ENCODE peak calls at places on chromosomes 7 and 10, in five cellular contexts. N, R, L, P and M are unnamed samples.

GRCh38 chr10:30581779-30582380 is 47.7 kb downstream of the LYZL2 start:
- DNase-seq in L (peak), N (no peak), R (peak), P (no peak), M (peak)

GRCh38 chr10:100968839-100969174 is 497 bp upstream of the SEMA4G start:
- DNase-seq in N (no peak), P (no peak), L (no peak), R (no peak), M (no peak)

GRCh38 chr7:151616443-151617213 is 96.9 kb upstream of the RHEB start:
- DNase-seq in L (no peak), P (no peak), R (no peak), N (no peak), M (no peak)

GRCh38 chr10:4902571-4903011 is 60.6 kb upstream of the AKR1C1 start:
- DNase-seq in R (peak), P (no peak), N (no peak), L (no peak), M (peak)

GRCh38 chr10:119333146-119333792 is 125.9 kb downstream of the GRK5 start:
- DNase-seq in L (no peak), R (no peak), N (no peak), P (no peak), M (no peak)

GRCh38 chr10:72802291-72803118 is 91.0 kb upstream of the OIT3 start:
- DNase-seq in R (no peak), P (no peak), N (no peak), L (peak), M (peak)

GRCh38 chr7:34107306-34107705 is 202.0 kb downstream of the BMPER start:
- DNase-seq in R (no peak), N (no peak), P (peak), L (no peak), M (no peak)

GRCh38 chr10:73744690-73744994 is 470 bp downstream of the SEC24C start:
- DNase-seq in R (peak), L (no peak), P (no peak), N (peak), M (peak)

GRCh38 chr10:87816842-87817178 is 1.2 kb downstream of the ATAD1 start:
- DNase-seq in R (no peak), P (no peak), L (no peak), N (no peak), M (no peak)

GRCh38 chr10:111100198-111100597 is 23.4 kb downstream of the ADRA2A start:
- DNase-seq in N (no peak), R (no peak), P (no peak), L (no peak), M (no peak)

GRCh38 chr7:73921623-73922528 is 60.9 kb downstream of the TMEM270 start:
- DNase-seq in N (no peak), L (no peak), R (no peak), P (no peak), M (no peak)

GRCh38 chr7:81692146-81692905 is 77.5 kb downstream of the HGF start:
- DNase-seq in L (no peak), P (no peak), R (no peak), N (no peak), M (no peak)

GRCh38 chr7:155457544-155458316 is at the start of gene EN2:
- DNase-seq in L (peak), P (no peak), R (no peak), N (no peak), M (no peak)

GRCh38 chr7:107559864-107560263 is 3.9 kb downstream of the COG5 start:
- DNase-seq in N (no peak), R (no peak), P (no peak), L (no peak), M (no peak)

GRCh38 chr7:2313450-2314208 is 612 bp downstream of the SNX8 start:
- DNase-seq in R (peak), P (peak), N (no peak), L (peak), M (peak)

GRCh38 chr10:31906039-31906438 is 22.6 kb downstream of the ARHGAP12 start:
- DNase-seq in P (no peak), N (no peak), L (no peak), R (no peak), M (no peak)

GRCh38 chr10:120283093-120283492 is 173.9 kb upstream of the PLPP4 start:
- DNase-seq in L (no peak), R (no peak), P (no peak), N (no peak), M (no peak)

GRCh38 chr7:70949862-70950261 is 182.1 kb upstream of the GALNT17 start:
- DNase-seq in P (no peak), N (no peak), R (no peak), L (no peak), M (no peak)

GRCh38 chr7:2209146-2209960 is 23.4 kb downstream of the MAD1L1 start:
- DNase-seq in N (peak), P (peak), R (peak), L (peak), M (peak)

GRCh38 chr10:88913157-88913556 is 33.1 kb downstream of the STAMBPL1 start:
- DNase-seq in N (no peak), L (no peak), R (peak), P (no peak), M (no peak)

GRCh38 chr7:130673066-130673465 is 4.5 kb upstream of the COPG2 start:
- DNase-seq in L (no peak), R (no peak), N (no peak), P (no peak), M (no peak)

GRCh38 chr7:6183006-6183405 is 89.4 kb downstream of the CYTH3 start:
- DNase-seq in L (no peak), N (no peak), R (no peak), P (no peak), M (no peak)

GRCh38 chr7:129166745-129167144 is 21.7 kb upstream of the SMO start:
- DNase-seq in N (no peak), P (no peak), L (peak), R (no peak), M (peak)

GRCh38 chr7:102431617-102432298 is 1.6 kb upstream of the ORAI2 start:
- DNase-seq in P (no peak), L (peak), N (no peak), R (peak), M (peak)

GRCh38 chr7:44461387-44461786 is 29.1 kb downstream of the NUDCD3 start:
- DNase-seq in L (no peak), R (no peak), N (no peak), P (no peak), M (peak)

GRCh38 chr10:34585422-34586115 is 229.5 kb downstream of the PARD3 start:
- DNase-seq in P (no peak), R (no peak), N (no peak), L (no peak), M (no peak)

GRCh38 chr10:25797888-25798429 is 136.1 kb upstream of the MYO3A start:
- DNase-seq in P (no peak), L (no peak), N (no peak), R (no peak), M (no peak)

GRCh38 chr10:115049957-115050356 is 43.2 kb upstream of the ATRNL1 start:
- DNase-seq in R (no peak), P (no peak), N (no peak), L (no peak), M (no peak)

GRCh38 chr10:32004161-32004591 is 52.0 kb downstream of the KIF5B start:
- DNase-seq in R (peak), N (no peak), P (peak), L (no peak), M (no peak)

GRCh38 chr10:77505431-77506334 is 131.9 kb downstream of the KCNMA1 start:
- DNase-seq in R (no peak), N (no peak), P (no peak), L (no peak), M (no peak)

DNA sequence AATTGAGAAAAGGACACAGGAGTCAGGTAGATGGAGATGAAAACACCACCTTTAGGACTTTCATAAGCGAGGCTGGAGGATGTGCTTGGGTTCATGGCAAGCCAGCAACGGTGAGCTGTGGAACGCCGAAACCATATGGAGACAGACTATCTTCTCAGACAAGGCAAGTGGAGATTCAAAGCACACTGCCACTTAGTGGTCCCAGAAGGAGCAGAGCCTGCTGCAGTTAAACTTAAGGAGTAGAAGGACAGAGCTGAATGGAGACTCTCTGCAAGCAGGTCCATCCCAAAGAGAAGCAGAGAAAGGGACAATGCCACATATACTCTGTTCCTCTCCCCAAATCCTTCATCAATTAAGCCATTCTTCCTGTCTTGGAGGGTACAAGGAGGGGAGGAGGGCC is 236.3 kb upstream of the HABP2 start:
- DNase-seq in P (no peak), L (no peak), N (no peak), R (no peak), M (no peak)
- TF ChIP-seq CTCF in P (no peak), L (no peak), N (no peak), R (no peak), M (no peak)

GRCh38 chr7:100720320-100720644 is at the start of gene EPO:
- DNase-seq in N (no peak), P (no peak), R (no peak), L (no peak), M (no peak)

GRCh38 chr7:100722480-100723212 is 2.4 kb downstream of the EPO start:
- DNase-seq in N (no peak), P (no peak), R (peak), L (no peak), M (no peak)

GRCh38 chr7:100720645-100721504 is 607 bp downstream of the EPO start:
- DNase-seq in R (no peak), P (no peak), N (no peak), L (no peak), M (no peak)

GRCh38 chr7:100721505-100721812 is 1.2 kb downstream of the EPO start:
- DNase-seq in N (no peak), P (no peak), R (no peak), L (no peak), M (no peak)

DNA sequence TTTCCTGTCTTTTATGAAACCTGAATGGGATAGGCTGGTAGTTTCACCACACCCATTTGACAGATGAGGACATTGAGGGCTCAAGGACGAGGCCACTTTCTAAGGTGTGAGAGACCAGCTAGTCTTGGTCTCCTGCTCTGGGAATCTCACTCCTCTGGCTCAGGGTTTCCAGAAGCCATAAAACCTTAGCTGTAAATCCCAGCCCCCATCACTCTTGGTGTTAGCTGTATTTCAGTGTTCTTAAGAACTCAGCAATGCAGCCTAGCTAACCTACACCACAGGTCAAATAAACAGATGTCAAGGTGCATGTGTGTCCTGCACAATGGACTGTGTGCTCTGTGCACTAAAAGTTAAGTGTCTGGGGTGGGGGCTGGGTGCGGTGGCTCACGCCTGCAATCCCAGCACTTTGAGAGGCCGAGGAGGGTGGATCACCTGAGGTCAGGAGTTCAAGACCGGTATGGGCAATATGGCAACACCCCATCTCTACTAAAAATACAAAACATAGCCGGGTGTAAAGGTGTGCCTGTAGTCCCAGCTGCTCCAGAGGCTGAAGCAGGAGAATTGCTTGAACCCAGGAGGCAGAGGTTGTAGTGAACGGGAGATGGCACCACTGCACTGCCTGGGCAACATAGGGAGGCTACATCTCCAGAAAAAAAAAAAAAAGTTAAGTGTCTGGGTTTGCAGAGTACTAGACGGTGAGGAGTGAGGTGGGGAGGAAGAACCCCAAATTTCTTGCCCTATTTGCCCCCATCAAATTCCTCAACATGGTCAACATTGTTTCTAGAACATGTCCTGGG is 547 bp upstream of the EPO start:
- DNase-seq in N (no peak), R (no peak), P (no peak), L (no peak), M (no peak)
- TF ChIP-seq CTCF in N (no peak), R (no peak), P (no peak), L (no peak), M (no peak)

GRCh38 chr7:99631311-99632109 is 14.8 kb downstream of the ZSCAN25 start:
- DNase-seq in R (peak), P (no peak), N (no peak), L (no peak), M (no peak)
- TF ChIP-seq CTCF in R (peak), P (peak), N (peak), L (peak), M (no peak)

GRCh38 chr10:132679640-132680039 is 106.3 kb downstream of the NKX6-2 start:
- DNase-seq in R (no peak), P (peak), N (no peak), L (no peak), M (no peak)

GRCh38 chr10:132677905-132678298 is 108.0 kb downstream of the NKX6-2 start:
- DNase-seq in N (no peak), P (peak), L (no peak), R (no peak), M (no peak)

GRCh38 chr10:132679217-132679595 is 106.7 kb downstream of the NKX6-2 start:
- DNase-seq in N (no peak), L (no peak), R (no peak), P (peak), M (no peak)

GRCh38 chr10:132677096-132677904 is 108.6 kb downstream of the NKX6-2 start:
- DNase-seq in P (peak), R (no peak), N (no peak), L (no peak), M (no peak)

DNA sequence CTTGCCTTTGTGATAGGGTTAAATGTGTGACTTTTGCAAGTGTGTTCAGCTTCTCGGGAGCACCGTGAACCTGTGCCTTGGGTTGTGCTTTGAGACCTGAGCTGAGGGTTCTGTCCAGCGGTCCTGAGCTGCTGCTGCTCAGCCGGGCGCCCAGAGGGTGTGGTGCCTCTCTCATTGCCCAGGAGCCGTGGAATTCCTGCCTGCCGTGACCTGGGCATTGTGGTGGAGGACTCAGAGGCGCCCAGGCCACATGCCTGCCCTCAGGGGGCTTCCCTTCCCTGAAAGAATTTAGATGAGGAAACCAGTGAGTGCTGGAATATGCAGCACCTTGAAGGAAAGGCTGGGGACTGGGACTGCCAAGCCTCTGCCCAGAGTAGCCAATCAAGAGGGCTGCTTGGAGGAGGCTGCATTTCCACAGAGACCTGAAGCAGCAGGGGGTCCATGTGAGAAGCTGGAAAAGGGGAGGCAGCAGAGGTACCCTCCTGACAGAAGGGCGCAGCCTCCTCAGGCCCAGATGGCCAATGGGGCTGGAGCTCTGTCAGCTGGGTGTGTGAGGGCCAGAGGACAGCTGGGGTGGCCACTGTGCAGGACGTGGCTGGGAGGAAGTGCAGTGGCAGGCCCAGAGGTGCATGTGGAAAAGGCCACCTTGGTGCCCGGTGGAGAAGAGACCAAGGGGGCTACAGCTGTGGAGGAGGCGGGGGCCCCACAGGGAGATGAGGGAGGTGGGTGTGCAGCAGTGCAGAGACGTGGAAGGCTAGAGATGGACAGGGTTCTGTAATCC is 107.3 kb downstream of the NKX6-2 start:
- DNase-seq in L (no peak), P (peak), N (no peak), R (no peak), M (no peak)
- TF ChIP-seq CTCF in L (no peak), P (no peak), N (no peak), R (no peak), M (no peak)

DNA sequence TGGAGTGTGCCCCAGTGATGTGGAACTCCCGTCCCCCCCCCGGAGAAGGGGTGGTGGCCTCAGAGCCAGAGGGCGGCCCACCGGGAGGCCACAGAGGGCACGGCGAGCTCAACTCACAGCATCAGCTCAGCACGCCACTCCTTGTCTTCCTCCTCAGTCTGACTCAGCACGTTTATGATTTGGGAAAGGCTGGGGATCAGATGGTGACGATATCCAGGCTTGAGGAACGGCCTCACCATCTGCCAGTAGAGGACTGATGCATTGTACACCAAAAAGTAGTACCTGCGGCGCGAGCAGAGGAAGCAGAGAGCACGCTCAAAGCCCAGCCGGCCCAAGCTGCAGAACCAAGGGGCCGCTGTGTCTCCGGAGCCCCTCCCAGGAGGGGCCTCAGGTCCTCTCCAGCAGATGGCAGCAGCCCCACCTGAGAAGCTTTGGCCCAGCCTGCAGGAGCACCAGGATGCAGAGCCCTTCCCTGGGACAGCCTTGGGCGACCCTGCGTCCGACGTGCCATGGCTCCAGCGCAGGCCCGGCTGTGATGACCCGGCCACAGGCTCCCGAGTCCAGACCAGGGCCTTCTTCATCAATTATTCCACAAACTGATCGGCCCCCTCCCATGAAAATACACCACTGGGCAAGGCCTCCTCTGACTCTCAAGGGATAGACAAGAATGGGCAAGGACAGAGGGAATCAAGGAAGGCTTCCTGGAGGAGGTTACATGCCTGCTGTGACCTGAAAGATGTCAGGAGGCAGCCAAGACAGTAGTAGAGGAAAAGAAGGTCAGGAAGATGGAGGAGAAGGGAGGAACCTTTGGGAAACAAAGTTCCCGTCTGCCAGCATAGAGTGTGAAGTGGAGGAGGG is 3.7 kb downstream of the CFAP46 start:
- DNase-seq in L (no peak), N (no peak), P (no peak), R (no peak), M (no peak)
- TF ChIP-seq CTCF in L (peak), N (peak), P (peak), R (no peak), M (peak)

DNA sequence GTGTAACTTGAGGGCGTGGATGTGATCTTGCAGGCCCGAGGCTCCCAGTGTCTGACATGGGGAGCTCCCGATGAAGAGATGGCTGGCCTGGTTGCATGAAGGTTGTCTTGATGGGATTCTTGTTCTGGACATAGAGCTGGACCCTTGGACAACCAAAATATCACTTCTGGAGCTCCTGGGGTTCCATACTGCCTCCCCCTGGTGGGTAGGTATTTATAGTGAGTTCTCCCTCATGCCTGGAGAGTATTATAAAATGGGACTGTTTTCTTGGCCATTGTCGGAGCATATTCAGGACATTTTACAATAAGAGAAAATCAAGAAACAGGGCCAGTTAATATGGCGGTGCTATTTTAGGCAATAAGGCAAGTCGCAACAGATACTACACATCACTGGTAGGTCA is 32.6 kb upstream of the GIMAP8 start:
- DNase-seq in L (no peak), P (peak), R (no peak), N (no peak), M (no peak)
- TF ChIP-seq CTCF in L (peak), P (no peak), R (no peak), N (peak), M (peak)